ENCODE peak calls at places on chromosomes 3 and 15, in eight cellular contexts. Z is activated T-cell treated with anti-CD3 and anti-CD28 coated beads for 1 hour; W is activated T-helper 9 cell treated with anti-CD3 and anti-CD28 coated beads, Interleukin-2, amount 50 U/mL, for 16 hours; O is neuronal stem cell; E is EL; F is cardiac septum; V is upper lobe of right lung; Q is MM.1S. L is an unnamed sample.

GRCh38 chr3:125186261-125186770 is 26.2 kb downstream of the SLC12A8 start:
- DNase-seq in Z (no peak), W (no peak), O (no peak), E (no peak), F (no peak), V (no peak), Q (no peak), L (no peak)

GRCh38 chr3:42014949-42015533 is 53.1 kb upstream of the ULK4 start:
- DNase-seq in Z (no peak), W (no peak), O (no peak), E (peak; percentile 59), F (no peak), V (no peak), Q (peak; percentile 46), L (peak; percentile 63)

GRCh38 chr3:184726497-184726896 is 14.6 kb upstream of the MAGEF1 start:
- DNase-seq in Z (no peak), W (no peak), O (no peak), E (no peak), F (no peak), V (no peak), Q (no peak), L (no peak)

GRCh38 chr3:48945856-48946549 is 27.4 kb downstream of the ARIH2 start:
- DNase-seq in Z (no peak), W (no peak), O (no peak), E (no peak), F (no peak), V (no peak), Q (peak; percentile 56), L (no peak)

GRCh38 chr15:74203914-74204431 is 1.4 kb upstream of the STRA6 start:
- DNase-seq in Z (no peak), W (no peak), O (no peak), E (peak; percentile 76), F (no peak), V (no peak), Q (no peak), L (no peak)

GRCh38 chr15:94119923-94120775 is 111.2 kb upstream of the MCTP2 start:
- DNase-seq in Z (no peak), W (peak; percentile 3), O (peak; percentile 82), E (peak; percentile 37), F (no peak), V (no peak), Q (peak; percentile 90), L (peak; percentile 92)

GRCh38 chr3:56923546-56924224 is 121.9 kb upstream of the ARHGEF3 start:
- DNase-seq in Z (peak; percentile 11), W (peak; percentile 8), O (no peak), E (peak; percentile 19), F (no peak), V (no peak), Q (no peak), L (no peak)

GRCh38 chr3:149559525-149559924 is 85.0 kb downstream of the TM4SF4 start:
- DNase-seq in Z (no peak), W (no peak), O (no peak), E (no peak), F (no peak), V (no peak), Q (no peak), L (no peak)

GRCh38 chr3:153373571-153373970 is 211.5 kb downstream of the RAP2B start:
- DNase-seq in Z (no peak), W (no peak), O (no peak), E (no peak), F (no peak), V (no peak), Q (no peak), L (peak; percentile 41)

GRCh38 chr3:30585654-30586053 is 20.7 kb upstream of the TGFBR2 start:
- DNase-seq in Z (no peak), W (no peak), O (no peak), E (no peak), F (no peak), V (no peak), Q (no peak), L (no peak)

GRCh38 chr3:43379343-43379742 is 93.0 kb downstream of the SNRK start:
- DNase-seq in Z (no peak), W (no peak), O (no peak), E (peak; percentile 52), F (no peak), V (no peak), Q (no peak), L (no peak)

GRCh38 chr3:138686771-138687221 is 78.2 kb downstream of the FAIM start:
- DNase-seq in Z (no peak), W (no peak), O (no peak), E (peak; percentile 69), F (no peak), V (no peak), Q (peak; percentile 91), L (peak; percentile 81)

GRCh38 chr15:28003302-28004037 is 95.6 kb downstream of the OCA2 start:
- DNase-seq in Z (no peak), W (no peak), O (no peak), E (no peak), F (no peak), V (no peak), Q (no peak), L (no peak)

GRCh38 chr3:172608575-172608974 is 85.3 kb upstream of the TNFSF10 start:
- DNase-seq in Z (no peak), W (no peak), O (no peak), E (no peak), F (no peak), V (no peak), Q (no peak), L (no peak)

GRCh38 chr3:12659316-12660015 is 4.5 kb downstream of the RAF1 start:
- DNase-seq in Z (no peak), W (no peak), O (no peak), E (peak; percentile 41), F (no peak), V (no peak), Q (no peak), L (no peak)

GRCh38 chr3:43004282-43004681 is 25.2 kb downstream of the GASK1A start:
- DNase-seq in Z (no peak), W (no peak), O (no peak), E (peak; percentile 25), F (peak; percentile 12), V (no peak), Q (no peak), L (no peak)

GRCh38 chr3:112685435-112685834 is 44.5 kb upstream of the CCDC80 start:
- DNase-seq in Z (no peak), W (no peak), O (no peak), E (peak; percentile 91), F (no peak), V (no peak), Q (no peak), L (no peak)

GRCh38 chr3:176759815-176760506 is 437.3 kb downstream of the TBL1XR1 start:
- DNase-seq in Z (no peak), W (no peak), O (no peak), E (no peak), F (no peak), V (no peak), Q (no peak), L (no peak)

GRCh38 chr3:113275876-113276580 is 64.7 kb downstream of the BOC start:
- DNase-seq in Z (no peak), W (no peak), O (peak; percentile 90), E (peak; percentile 74), F (peak; percentile 76), V (no peak), Q (peak; percentile 78), L (no peak)

GRCh38 chr15:65862682-65863081 is 6.6 kb upstream of the RAB11A start:
- DNase-seq in Z (peak; percentile 27), W (peak; percentile 38), O (peak; percentile 38), E (peak; percentile 69), F (no peak), V (no peak), Q (peak; percentile 51), L (peak; percentile 94)

GRCh38 chr3:128170866-128171516 is 17.7 kb downstream of the EEFSEC start:
- DNase-seq in Z (no peak), W (no peak), O (peak; percentile 50), E (peak; percentile 77), F (no peak), V (no peak), Q (no peak), L (peak; percentile 15)

GRCh38 chr3:98574157-98574556 is 19.3 kb downstream of the CPOX start:
- DNase-seq in Z (no peak), W (no peak), O (no peak), E (no peak), F (no peak), V (no peak), Q (no peak), L (no peak)

GRCh38 chr3:122640437-122640999 is 40.1 kb upstream of the PARP14 start:
- DNase-seq in Z (no peak), W (no peak), O (no peak), E (no peak), F (no peak), V (no peak), Q (no peak), L (no peak)

GRCh38 chr3:64454179-64454578 is 228.9 kb upstream of the PRICKLE2 start:
- DNase-seq in Z (no peak), W (no peak), O (no peak), E (peak; percentile 49), F (no peak), V (no peak), Q (no peak), L (no peak)

GRCh38 chr15:45585069-45585468 is 2.1 kb upstream of the BLOC1S6 start:
- DNase-seq in Z (no peak), W (no peak), O (no peak), E (no peak), F (no peak), V (no peak), Q (no peak), L (no peak)

GRCh38 chr3:12227833-12228232 is 61.0 kb upstream of the PPARG start:
- DNase-seq in Z (no peak), W (no peak), O (no peak), E (peak; percentile 81), F (no peak), V (no peak), Q (no peak), L (no peak)

GRCh38 chr15:74746389-74746788 is 2.3 kb upstream of the CYP1A2 start:
- DNase-seq in Z (no peak), W (no peak), O (no peak), E (no peak), F (no peak), V (no peak), Q (no peak), L (no peak)

GRCh38 chr3:86056962-86057361 is 934.0 kb downstream of the VGLL3 start:
- DNase-seq in Z (no peak), W (no peak), O (no peak), E (no peak), F (no peak), V (no peak), Q (no peak), L (no peak)

GRCh38 chr3:100097919-100098896 is 16.1 kb downstream of the FILIP1L start:
- DNase-seq in Z (no peak), W (no peak), O (no peak), E (no peak), F (no peak), V (no peak), Q (no peak), L (no peak)

GRCh38 chr3:60954049-60954448 is 297.2 kb downstream of the FHIT start:
- DNase-seq in Z (no peak), W (no peak), O (no peak), E (no peak), F (no peak), V (no peak), Q (no peak), L (no peak)

GRCh38 chr15:101193063-101193712 is 58.7 kb downstream of the CHSY1 start:
- DNase-seq in Z (no peak), W (no peak), O (no peak), E (peak; percentile 73), F (no peak), V (no peak), Q (no peak), L (no peak)

GRCh38 chr3:135084404-135084803 is 289.3 kb downstream of the EPHB1 start:
- DNase-seq in Z (no peak), W (no peak), O (no peak), E (no peak), F (no peak), V (no peak), Q (no peak), L (no peak)

GRCh38 chr15:25542648-25543047 is 103.8 kb upstream of the UBE3A start:
- DNase-seq in Z (no peak), W (no peak), O (no peak), E (no peak), F (no peak), V (no peak), Q (no peak), L (no peak)

GRCh38 chr15:64461577-64462162 is 1.3 kb downstream of the ZNF609 start:
- DNase-seq in Z (no peak), W (peak; percentile 0), O (peak; percentile 64), E (no peak), F (no peak), V (no peak), Q (no peak), L (peak; percentile 71)